ENCODE peak calls at places on chromosome 14, in four cellular contexts. U is stimulated activated CD8-positive, alpha-beta memory T cell treated with anti-CD3 and anti-CD28 coated beads, Interleukin-4, amount 100 ng/mL, for 4 hours; B is NAMALWA; R is HCEC 1CT. S is an unnamed sample.

GRCh38 chr14:63524537-63525155 is 18.5 kb downstream of the PPP2R5E start:
- DNase-seq in U (no peak), B (no peak), R (no peak), S (peak; percentile 83)

GRCh38 chr14:79659995-79660975 is 551.0 kb downstream of the DIO2 start:
- DNase-seq in B (no peak), U (no peak), R (no peak), S (no peak)

GRCh38 chr14:69574266-69574953 is at the start of gene CCDC177:
- DNase-seq in U (peak; percentile 46), B (peak; percentile 59), R (peak; percentile 45), S (peak; percentile 39)

GRCh38 chr14:92846162-92846897 is 52.2 kb downstream of the GOLGA5 start:
- DNase-seq in R (peak; percentile 83), B (no peak), U (no peak), S (no peak)

GRCh38 chr14:77071938-77072388 is 26.1 kb upstream of the CIPC start:
- DNase-seq in R (peak; percentile 21), B (no peak), U (no peak), S (peak; percentile 56)

GRCh38 chr14:76647699-76648298 is 113.5 kb upstream of the VASH1 start:
- DNase-seq in U (no peak), B (peak; percentile 65), R (peak; percentile 57), S (peak; percentile 68)

GRCh38 chr14:50719911-50720759 is 52.0 kb upstream of the SAV1 start:
- DNase-seq in U (no peak), B (no peak), R (no peak), S (no peak)

GRCh38 chr14:40292664-40293063 is 860.4 kb upstream of the FBXO33 start:
- DNase-seq in U (no peak), R (no peak), B (peak; percentile 45), S (no peak)

GRCh38 chr14:68349900-68350323 is 443.0 kb downstream of the ZFP36L1 start:
- DNase-seq in U (no peak), B (no peak), R (no peak), S (no peak)

GRCh38 chr14:21352587-21352986 is 31.2 kb downstream of the SUPT16H start:
- DNase-seq in B (peak; percentile 23), R (no peak), U (no peak), S (no peak)

GRCh38 chr14:26286066-26286791 is 311.6 kb downstream of the NOVA1 start:
- DNase-seq in R (no peak), U (no peak), B (no peak), S (no peak)

GRCh38 chr14:99007795-99008194 is 264.2 kb downstream of the BCL11B start:
- DNase-seq in R (no peak), B (no peak), U (no peak), S (no peak)

GRCh38 chr14:21104448-21105060 is 3.7 kb downstream of the TMEM253 start:
- DNase-seq in R (peak; percentile 79), U (no peak), B (peak; percentile 79), S (peak; percentile 78)

GRCh38 chr14:97328743-97329142 is 531.6 kb downstream of the VRK1 start:
- DNase-seq in U (no peak), R (no peak), B (no peak), S (no peak)

GRCh38 chr14:31068235-31068634 is 42.1 kb upstream of the STRN3 start:
- DNase-seq in R (no peak), U (no peak), B (no peak), S (no peak)

GRCh38 chr14:22465201-22465835 is 123.7 kb downstream of the DAD1 start:
- DNase-seq in R (no peak), U (no peak), B (no peak), S (no peak)

GRCh38 chr14:55146425-55146824 is 17.4 kb downstream of the LGALS3 start:
- DNase-seq in B (no peak), U (no peak), R (no peak), S (no peak)

GRCh38 chr14:33754264-33754663 is 196.6 kb downstream of the EGLN3 start:
- DNase-seq in R (no peak), U (no peak), B (no peak), S (no peak)

GRCh38 chr14:71728386-71728785 is 203.8 kb upstream of the RGS6 start:
- DNase-seq in B (no peak), R (peak; percentile 22), U (no peak), S (no peak)

GRCh38 chr14:99602054-99602787 is 1.8 kb downstream of the CCDC85C start:
- DNase-seq in B (no peak), R (no peak), U (no peak), S (peak; percentile 20)

GRCh38 chr14:92328664-92329255 is 5.8 kb downstream of the SLC24A4 start:
- DNase-seq in U (no peak), R (no peak), B (no peak), S (no peak)

GRCh38 chr14:82905762-82906161 is 1372.1 kb upstream of the SEL1L start:
- DNase-seq in U (no peak), B (no peak), R (no peak), S (no peak)

GRCh38 chr14:50099335-50099734 is 17.0 kb downstream of the VCPKMT start:
- DNase-seq in R (peak; percentile 29), U (no peak), B (no peak), S (peak; percentile 30)

GRCh38 chr14:74955229-74955999 is at the start of gene PGF:
- DNase-seq in B (no peak), R (no peak), U (no peak), S (peak; percentile 78)

GRCh38 chr14:75310295-75311059 is 31.8 kb downstream of the FOS start:
- DNase-seq in U (no peak), B (no peak), R (peak; percentile 33), S (no peak)

GRCh38 chr14:103127861-103128598 is 4.8 kb downstream of the TNFAIP2 start:
- DNase-seq in R (no peak), B (no peak), U (no peak), S (no peak)

GRCh38 chr14:69471916-69472315 is 12.6 kb upstream of the PLEKHD1 start:
- DNase-seq in R (no peak), U (no peak), B (no peak), S (no peak)

GRCh38 chr14:94269156-94269555 is 23.9 kb downstream of the SERPINA10 start:
- DNase-seq in U (no peak), R (no peak), B (no peak), S (no peak)

GRCh38 chr14:75182820-75183219 is 6.4 kb upstream of the TMED10 start:
- DNase-seq in R (peak; percentile 72), U (no peak), B (no peak), S (no peak)

GRCh38 chr14:75654127-75654732 is 6.4 kb downstream of the ERG28 start:
- DNase-seq in R (peak; percentile 56), U (peak; percentile 59), B (peak; percentile 63), S (peak; percentile 70)

GRCh38 chr14:104215706-104216334 is 77.4 kb downstream of the KIF26A start:
- DNase-seq in U (no peak), R (no peak), B (no peak), S (no peak)

GRCh38 chr14:68076451-68076850 is 256.9 kb downstream of the RAD51B start:
- DNase-seq in R (peak; percentile 38), B (no peak), U (no peak), S (peak; percentile 27)

GRCh38 chr14:52235434-52235833 is 32.1 kb upstream of the PTGDR start:
- DNase-seq in R (no peak), U (no peak), B (no peak), S (no peak)

GRCh38 chr14:73717247-73717646 is 3.1 kb upstream of the PNMA1 start:
- DNase-seq in B (no peak), R (no peak), U (no peak), S (no peak)

GRCh38 chr14:80664576-80664975 is 277.0 kb downstream of the CEP128 start:
- DNase-seq in U (no peak), B (no peak), R (peak; percentile 22), S (no peak)

GRCh38 chr14:86296173-86296572 is 766.2 kb downstream of the FLRT2 start:
- DNase-seq in B (peak; percentile 19), U (no peak), R (no peak), S (no peak)

S was measured in LoVo.